ENCODE peak calls at places on chromosome 11, in six cellular contexts. K, A, N, H, E and W are unnamed samples.

GRCh38 chr11:34331329-34331728 is 26.5 kb downstream of the ABTB2 start:
- DNase-seq in A (no peak), K (peak), H (peak), N (no peak), E (no peak), W (no peak)

GRCh38 chr11:67027483-67027930 is 4.6 kb downstream of the SYT12 start:
- DNase-seq in N (no peak), K (no peak), E (no peak), H (no peak), A (no peak), W (no peak)

GRCh38 chr11:115820026-115820425 is 315.8 kb upstream of the CADM1 start:
- DNase-seq in H (no peak), N (no peak), K (no peak), E (no peak), A (no peak), W (no peak)

GRCh38 chr11:72041364-72042058 is 38.8 kb downstream of the NUMA1 start:
- DNase-seq in A (peak), N (peak), K (peak), E (peak), H (peak), W (no peak)

GRCh38 chr11:44595964-44596381 is 30.5 kb downstream of the CD82 start:
- DNase-seq in H (no peak), K (no peak), N (no peak), A (peak), E (no peak), W (no peak)

GRCh38 chr11:134561348-134561720 is 149.3 kb upstream of the B3GAT1 start:
- DNase-seq in A (no peak), H (no peak), K (no peak), E (peak), N (no peak), W (peak)

GRCh38 chr11:70054020-70054419 is 24.1 kb upstream of the ANO1 start:
- DNase-seq in N (no peak), K (no peak), E (no peak), A (no peak), H (no peak), W (no peak)

GRCh38 chr11:120024046-120024445 is 113.9 kb downstream of the TRIM29 start:
- DNase-seq in K (no peak), N (no peak), H (no peak), A (no peak), E (no peak), W (no peak)

GRCh38 chr11:70894566-70894965 is 357.8 kb downstream of the SHANK2 start:
- DNase-seq in E (no peak), N (no peak), H (no peak), K (no peak), A (no peak), W (no peak)

GRCh38 chr11:64598797-64599697 is 8.0 kb downstream of the SLC22A12 start:
- DNase-seq in E (peak), H (no peak), K (no peak), A (no peak), N (no peak), W (peak)

GRCh38 chr11:117454564-117454917 is 126.9 kb downstream of the CEP164 start:
- DNase-seq in E (no peak), H (no peak), A (no peak), K (no peak), N (no peak), W (no peak)
- TF ChIP-seq CTCF in E (no peak), H (no peak), A (no peak), K (no peak), N (no peak), W (no peak)

DNA sequence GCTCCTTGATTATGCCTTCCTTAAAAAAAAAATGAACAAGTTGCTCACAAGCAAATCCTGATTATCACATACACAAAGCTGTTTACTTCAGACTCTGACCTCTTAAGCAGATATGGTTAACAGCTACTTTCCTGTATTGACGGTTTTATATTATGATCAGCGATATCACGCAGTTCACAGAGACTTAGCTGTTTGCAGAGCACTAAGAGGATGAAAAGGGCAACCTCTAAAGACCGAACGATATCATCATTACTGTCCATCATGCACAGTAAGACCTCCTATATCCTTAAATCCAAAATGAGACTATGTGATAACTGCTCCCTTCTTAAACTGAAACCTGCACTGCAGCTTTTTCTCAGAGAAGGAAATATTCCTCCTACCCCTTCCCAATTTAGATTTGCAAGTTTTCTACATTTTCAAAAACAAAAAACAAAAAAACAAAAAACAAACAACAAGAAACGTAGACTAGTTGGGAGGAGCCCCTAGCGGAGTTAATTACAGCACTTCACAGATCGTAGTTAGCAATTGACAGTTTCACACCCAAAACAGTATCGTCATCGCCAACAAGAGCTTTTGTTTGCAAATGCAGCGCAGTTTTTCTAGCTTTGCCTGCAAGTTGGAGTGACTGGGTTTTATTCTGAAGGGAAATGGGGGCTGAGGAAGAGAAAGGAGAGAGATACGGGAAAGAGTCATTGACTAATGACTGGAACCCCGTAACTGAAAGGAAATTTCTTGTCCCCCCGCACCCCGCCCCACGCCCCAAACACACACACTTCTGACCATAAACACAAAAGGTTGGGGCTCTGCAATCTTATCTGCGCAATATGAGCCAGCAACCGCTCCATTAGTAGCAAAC is 1.2 kb downstream of the DDX6 start:
- DNase-seq in A (no peak), N (no peak), H (peak), K (no peak), E (no peak), W (no peak)
- TF ChIP-seq CTCF in A (no peak), N (no peak), H (no peak), K (no peak), E (no peak), W (no peak)

DNA sequence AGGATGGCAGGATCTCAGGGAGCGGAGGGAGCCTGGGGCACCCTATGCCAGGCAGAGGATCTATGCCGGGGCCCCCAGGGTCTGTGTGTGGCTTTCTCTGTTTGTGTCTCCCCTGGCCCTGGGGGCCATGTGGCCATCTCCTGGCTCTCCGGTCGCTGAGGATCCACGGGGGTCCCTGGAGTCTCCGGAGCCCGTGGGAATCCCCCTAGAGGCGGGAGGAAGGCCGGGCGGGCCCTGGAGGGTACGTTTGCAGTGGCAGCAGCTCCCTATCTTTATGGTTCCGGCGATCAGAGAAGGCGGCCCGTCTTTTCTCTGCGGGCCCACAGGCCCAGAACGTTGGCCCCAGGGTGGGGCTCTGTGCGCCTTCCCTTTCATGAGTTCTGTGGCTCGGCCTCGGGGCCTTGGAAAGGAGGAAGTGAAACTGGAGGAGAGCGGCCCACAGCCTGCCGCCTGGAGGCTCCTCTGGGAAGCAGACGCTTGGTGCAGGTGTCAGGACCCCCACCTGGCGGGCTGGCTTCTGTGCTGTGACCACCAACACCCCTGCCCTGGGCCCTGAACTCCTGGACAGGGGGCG is 82.1 kb downstream of the KCNQ1 start:
- DNase-seq in N (peak), H (no peak), A (peak), K (no peak), E (peak), W (peak)
- TF ChIP-seq CTCF in N (no peak), H (peak), A (no peak), K (no peak), E (peak), W (peak)

GRCh38 chr11:114614127-114614720 is 18.6 kb upstream of the NXPE4 start:
- DNase-seq in E (no peak), H (no peak), N (no peak), A (no peak), K (no peak), W (no peak)

GRCh38 chr11:114612686-114613085 is 17.1 kb upstream of the NXPE4 start:
- DNase-seq in H (no peak), K (no peak), E (no peak), N (no peak), A (no peak), W (no peak)

GRCh38 chr11:114609429-114609828 is 13.8 kb upstream of the NXPE4 start:
- DNase-seq in H (no peak), E (no peak), N (no peak), K (no peak), A (no peak), W (no peak)

GRCh38 chr11:114610550-114610949 is 15.0 kb upstream of the NXPE4 start:
- DNase-seq in N (no peak), K (no peak), A (no peak), E (no peak), H (no peak), W (no peak)

GRCh38 chr11:114610984-114611944 is 15.7 kb upstream of the NXPE4 start:
- DNase-seq in N (no peak), E (no peak), K (no peak), H (no peak), A (no peak), W (no peak)
- TF ChIP-seq CTCF in N (no peak), E (no peak), K (no peak), H (no peak), A (peak), W (peak)